ENCODE peak calls at places on chromosome 22, in ten cellular contexts. Q is skeletal muscle cell; F is SK-N-MC; L is CD8-positive, alpha-beta memory T cell; I is ascending aorta; J is cardiac fibroblast; A is testis; E is MM.1S; R is fibroblast of villous mesenchyme; V is left ventricle myocardium inferior. H is an unnamed sample.

GRCh38 chr22:40009953-40010751 is 15.4 kb downstream of the FAM83F start:
- DNase-seq in Q (no peak), F (no peak), L (no peak), I (no peak), J (no peak), A (no peak), E (no peak), R (no peak), V (no peak), H (no peak)

GRCh38 chr22:47089796-47090460 is 327.5 kb downstream of the TBC1D22A start:
- DNase-seq in Q (no peak), F (no peak), L (no peak), I (no peak), J (no peak), A (no peak), E (no peak), R (no peak), V (no peak), H (no peak)

GRCh38 chr22:23772315-23773246 is at the start of gene MMP11:
- DNase-seq in Q (no peak), F (no peak), L (peak), I (no peak), J (no peak), A (peak), E (peak), R (no peak), V (peak), H (peak)

GRCh38 chr22:11360632-11361031 is 4167.4 kb upstream of the OR11H1 start:
- DNase-seq in Q (no peak), F (no peak), L (no peak), I (no peak), J (no peak), A (no peak), E (no peak), R (no peak), V (no peak), H (no peak)

GRCh38 chr22:28899199-28899853 is 16.0 kb downstream of the ZNRF3 start:
- DNase-seq in Q (no peak), F (peak), L (peak), I (no peak), J (no peak), A (no peak), E (no peak), R (no peak), V (no peak), H (no peak)

GRCh38 chr22:37289156-37289735 is 6.9 kb downstream of the CYTH4 start:
- DNase-seq in Q (no peak), F (no peak), L (no peak), I (no peak), J (no peak), A (no peak), E (no peak), R (no peak), V (no peak), H (no peak)

GRCh38 chr22:44085743-44086741 is 61.9 kb downstream of the PARVB start:
- DNase-seq in Q (peak), F (no peak), L (no peak), I (no peak), J (peak), A (peak), E (peak), R (peak), V (peak), H (no peak)

GRCh38 chr22:47102081-47102480 is 339.6 kb downstream of the TBC1D22A start:
- DNase-seq in Q (no peak), F (no peak), L (no peak), I (no peak), J (no peak), A (no peak), E (no peak), R (no peak), V (no peak), H (no peak)

GRCh38 chr22:23077627-23078461 is 7.5 kb downstream of the GNAZ start:
- DNase-seq in Q (no peak), F (no peak), L (no peak), I (no peak), J (no peak), A (no peak), E (no peak), R (no peak), V (no peak), H (peak)

GRCh38 chr22:20999350-21000214 is 2.3 kb downstream of the THAP7 start:
- DNase-seq in Q (no peak), F (no peak), L (no peak), I (no peak), J (no peak), A (no peak), E (no peak), R (no peak), V (no peak), H (no peak)

GRCh38 chr22:44025171-44026065 is 1.3 kb downstream of the PARVB start:
- DNase-seq in Q (no peak), F (no peak), L (no peak), I (peak), J (no peak), A (peak), E (peak), R (no peak), V (peak), H (no peak)

GRCh38 chr22:23216331-23217170 is 36.2 kb downstream of the BCR start:
- DNase-seq in Q (no peak), F (no peak), L (peak), I (no peak), J (no peak), A (no peak), E (no peak), R (no peak), V (no peak), H (peak)

GRCh38 chr22:30922151-30922611 is 46.4 kb downstream of the MORC2 start:
- DNase-seq in Q (peak), F (no peak), L (peak), I (no peak), J (peak), A (peak), E (no peak), R (peak), V (peak), H (peak)

GRCh38 chr22:40654522-40655167 is 18.1 kb upstream of the MRTFA start:
- DNase-seq in Q (peak), F (no peak), L (no peak), I (no peak), J (peak), A (peak), E (no peak), R (peak), V (peak), H (peak)

GRCh38 chr22:24952837-24953293 is 349 bp downstream of the KIAA1671 start:
- DNase-seq in Q (no peak), F (no peak), L (no peak), I (no peak), J (peak), A (peak), E (no peak), R (peak), V (peak), H (peak)
- H3K4me3 ChIP-seq in Q (peak), F (peak), L (peak), I (peak), J (peak), A (peak), E (peak), R (peak), V (peak), H (peak)

DNA sequence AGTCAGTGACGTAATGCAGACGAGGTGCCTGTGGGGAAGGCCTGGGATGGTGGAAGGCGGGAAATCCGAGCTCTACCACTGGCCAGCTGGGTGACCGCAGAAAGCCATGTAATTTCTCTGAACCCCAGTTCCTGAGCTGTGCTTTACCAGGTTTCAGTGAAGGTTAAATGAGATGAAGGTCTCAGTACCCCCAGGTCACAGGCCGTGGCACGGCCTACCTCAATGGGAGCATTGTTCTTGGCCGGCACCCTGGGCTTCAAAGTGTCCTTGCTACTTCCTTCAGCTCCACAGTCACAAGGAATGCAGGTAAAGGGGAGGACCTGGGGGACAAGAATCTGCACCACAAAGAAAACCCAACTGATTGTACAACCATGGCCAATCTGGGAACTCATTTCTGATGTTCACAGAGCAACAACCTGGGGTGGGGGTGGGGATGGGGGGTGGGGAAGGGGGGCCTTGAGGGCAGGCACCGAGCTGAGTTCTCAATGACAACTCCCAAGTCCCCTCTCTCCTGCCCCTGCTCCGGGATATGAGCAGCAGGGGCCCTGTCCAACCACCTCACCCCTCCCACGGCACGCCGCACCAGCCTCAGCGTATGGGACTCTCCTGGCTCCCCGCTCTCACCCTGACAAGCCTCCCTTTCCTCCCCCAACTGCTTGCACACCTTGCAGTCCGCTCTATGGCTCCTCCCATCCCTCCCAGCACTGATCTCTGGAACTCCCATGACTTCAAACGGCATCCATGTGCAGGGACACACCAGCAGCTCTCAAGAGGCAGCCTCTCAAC is 59.1 kb upstream of the ARFGAP3 start:
- DNase-seq in Q (no peak), F (no peak), L (no peak), I (no peak), J (no peak), A (no peak), E (no peak), R (no peak), V (no peak), H (no peak)
- H3K4me3 ChIP-seq in Q (no peak), F (no peak), L (no peak), I (no peak), J (no peak), A (no peak), E (no peak), R (no peak), V (no peak), H (no peak)

GRCh38 chr22:32205974-32206773 is 1.3 kb upstream of the RFPL2 start:
- DNase-seq in Q (no peak), F (no peak), L (no peak), I (no peak), J (no peak), A (no peak), E (no peak), R (no peak), V (no peak), H (no peak)
- H3K4me3 ChIP-seq in Q (no peak), F (no peak), L (no peak), I (no peak), J (no peak), A (no peak), E (peak), R (no peak), V (no peak), H (no peak)

DNA sequence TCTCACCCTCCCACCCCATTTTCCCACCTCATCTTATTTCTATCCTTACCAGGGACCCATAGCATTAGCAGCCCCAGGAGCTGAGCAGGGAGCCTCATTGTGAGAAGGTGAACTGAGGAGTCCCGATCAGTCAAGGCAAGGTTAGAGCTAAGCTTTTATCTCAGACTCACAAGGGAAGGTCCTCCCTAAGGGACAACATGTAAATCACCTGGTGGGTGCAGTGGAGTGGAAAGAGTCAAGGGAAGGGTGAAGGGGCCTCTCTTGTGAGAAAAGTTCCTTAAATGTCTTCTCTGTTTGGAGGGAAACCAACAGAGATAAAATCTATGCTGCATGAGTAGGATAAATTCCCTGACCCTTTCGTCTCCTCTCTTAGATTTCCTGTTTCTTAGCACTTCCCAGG is 85.9 kb downstream of the GAB4 start:
- DNase-seq in Q (no peak), F (no peak), L (no peak), I (no peak), J (no peak), A (no peak), E (no peak), R (no peak), V (no peak), H (no peak)
- H3K4me3 ChIP-seq in Q (no peak), F (no peak), L (no peak), I (no peak), J (no peak), A (no peak), E (no peak), R (no peak), V (no peak), H (no peak)

DNA sequence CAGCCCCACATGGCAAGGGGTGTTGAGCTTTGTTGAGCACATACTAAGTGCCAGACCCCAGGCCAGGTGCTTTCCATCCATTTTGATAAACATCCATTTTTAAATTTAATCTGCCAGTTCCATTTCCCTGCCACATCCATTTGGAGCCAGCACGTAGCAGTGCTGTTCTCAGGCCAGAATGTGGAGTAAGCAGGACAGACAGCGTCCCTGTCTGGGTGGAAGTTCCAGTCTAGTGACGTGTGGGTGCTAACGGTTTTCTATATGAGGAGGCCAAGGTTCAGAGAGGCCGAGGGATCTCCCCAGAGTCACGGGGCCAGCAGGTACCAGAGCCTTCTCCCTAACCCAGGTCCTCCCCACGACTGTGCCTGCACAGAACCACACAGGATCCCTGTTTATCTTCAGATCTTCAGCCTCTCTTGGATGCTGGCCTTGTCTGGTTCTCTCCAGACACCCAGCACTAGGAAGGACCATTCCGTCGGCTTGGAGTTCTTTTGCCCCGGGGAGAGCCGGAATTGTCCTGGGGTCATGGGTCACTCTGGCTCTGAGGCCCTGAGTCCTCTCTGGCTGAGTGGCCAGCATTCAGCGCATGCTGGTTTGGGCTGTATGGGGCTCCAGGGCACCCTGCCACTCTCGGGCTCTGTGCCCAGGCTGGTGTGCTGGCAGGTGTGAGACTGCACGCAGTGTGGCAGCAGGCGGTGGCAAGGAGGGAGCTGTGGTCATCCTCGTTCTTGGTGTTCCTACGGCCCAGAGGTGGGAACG is 63.6 kb upstream of the PPARA start:
- DNase-seq in Q (no peak), F (no peak), L (no peak), I (no peak), J (peak), A (no peak), E (no peak), R (peak), V (peak), H (peak)
- H3K4me3 ChIP-seq in Q (no peak), F (no peak), L (no peak), I (peak), J (peak), A (no peak), E (no peak), R (peak), V (peak), H (no peak)

GRCh38 chr22:27377501-27377900 is 424.1 kb downstream of the MN1 start:
- DNase-seq in Q (no peak), F (no peak), L (no peak), I (no peak), J (no peak), A (no peak), E (no peak), R (no peak), V (no peak), H (no peak)

GRCh38 chr22:27380826-27381225 is 420.7 kb downstream of the MN1 start:
- DNase-seq in Q (no peak), F (peak), L (no peak), I (no peak), J (no peak), A (no peak), E (no peak), R (no peak), V (no peak), H (no peak)

GRCh38 chr22:27378994-27379393 is 422.6 kb downstream of the MN1 start:
- DNase-seq in Q (no peak), F (no peak), L (no peak), I (no peak), J (no peak), A (no peak), E (no peak), R (no peak), V (no peak), H (no peak)

GRCh38 chr22:27378343-27378800 is 423.2 kb downstream of the MN1 start:
- DNase-seq in Q (no peak), F (peak), L (no peak), I (no peak), J (no peak), A (no peak), E (no peak), R (peak), V (no peak), H (no peak)

DNA sequence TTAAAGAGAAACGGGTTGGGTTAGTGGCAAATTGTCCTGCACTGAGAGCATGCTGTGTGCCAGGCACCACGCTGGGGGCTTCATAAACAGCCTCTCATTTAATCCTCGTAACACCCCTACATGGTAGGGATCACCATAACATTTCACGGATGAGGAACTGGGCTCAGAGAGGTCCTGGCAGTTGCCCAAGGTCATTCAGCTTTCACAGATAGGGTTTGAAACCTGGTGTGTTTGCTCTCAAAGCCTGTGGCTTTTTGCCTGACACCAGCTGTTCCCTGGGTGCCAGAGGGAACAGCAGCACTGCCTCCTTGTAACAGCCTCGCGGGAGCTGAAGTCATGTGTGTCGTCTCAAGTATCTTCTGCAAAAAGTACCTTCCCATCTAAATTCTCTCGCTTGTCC is 423.7 kb downstream of the MN1 start:
- DNase-seq in Q (peak), F (peak), L (no peak), I (no peak), J (no peak), A (peak), E (no peak), R (peak), V (no peak), H (peak)
- H3K4me3 ChIP-seq in Q (no peak), F (peak), L (no peak), I (no peak), J (no peak), A (no peak), E (no peak), R (no peak), V (no peak), H (no peak)

GRCh38 chr22:49514656-49515055 is 313.0 kb downstream of the BRD1 start:
- DNase-seq in Q (no peak), F (no peak), L (no peak), I (no peak), J (no peak), A (no peak), E (no peak), R (no peak), V (no peak), H (no peak)
- H3K4me3 ChIP-seq in Q (no peak), F (no peak), L (no peak), I (no peak), J (no peak), A (no peak), E (no peak), R (no peak), V (no peak), H (no peak)

GRCh38 chr22:38489142-38489541 is 17.0 kb downstream of the DDX17 start:
- DNase-seq in Q (no peak), F (no peak), L (no peak), I (no peak), J (no peak), A (no peak), E (no peak), R (no peak), V (no peak), H (no peak)
- H3K4me3 ChIP-seq in Q (no peak), F (no peak), L (no peak), I (no peak), J (no peak), A (no peak), E (no peak), R (no peak), V (no peak), H (no peak)

DNA sequence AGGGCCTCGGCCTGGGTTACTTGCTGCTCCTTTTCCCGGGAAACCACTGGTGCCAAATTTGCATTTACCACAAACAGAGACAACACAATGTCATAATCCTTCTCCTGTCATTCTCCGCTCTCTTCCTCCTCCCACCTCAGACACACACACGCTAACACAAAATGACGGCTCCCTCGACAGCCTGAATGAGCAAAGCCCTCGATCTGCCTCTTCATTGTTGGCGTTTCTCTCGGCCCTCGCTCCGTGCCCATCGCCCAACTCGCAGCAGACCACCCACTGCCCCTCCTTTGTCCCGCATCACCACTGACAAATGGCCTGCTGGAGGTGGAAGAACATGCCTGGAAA is 12.5 kb upstream of the TCF20 start:
- DNase-seq in Q (no peak), F (no peak), L (no peak), I (no peak), J (no peak), A (no peak), E (no peak), R (no peak), V (no peak), H (no peak)
- H3K4me3 ChIP-seq in Q (peak), F (no peak), L (no peak), I (peak), J (no peak), A (peak), E (no peak), R (no peak), V (peak), H (no peak)

DNA sequence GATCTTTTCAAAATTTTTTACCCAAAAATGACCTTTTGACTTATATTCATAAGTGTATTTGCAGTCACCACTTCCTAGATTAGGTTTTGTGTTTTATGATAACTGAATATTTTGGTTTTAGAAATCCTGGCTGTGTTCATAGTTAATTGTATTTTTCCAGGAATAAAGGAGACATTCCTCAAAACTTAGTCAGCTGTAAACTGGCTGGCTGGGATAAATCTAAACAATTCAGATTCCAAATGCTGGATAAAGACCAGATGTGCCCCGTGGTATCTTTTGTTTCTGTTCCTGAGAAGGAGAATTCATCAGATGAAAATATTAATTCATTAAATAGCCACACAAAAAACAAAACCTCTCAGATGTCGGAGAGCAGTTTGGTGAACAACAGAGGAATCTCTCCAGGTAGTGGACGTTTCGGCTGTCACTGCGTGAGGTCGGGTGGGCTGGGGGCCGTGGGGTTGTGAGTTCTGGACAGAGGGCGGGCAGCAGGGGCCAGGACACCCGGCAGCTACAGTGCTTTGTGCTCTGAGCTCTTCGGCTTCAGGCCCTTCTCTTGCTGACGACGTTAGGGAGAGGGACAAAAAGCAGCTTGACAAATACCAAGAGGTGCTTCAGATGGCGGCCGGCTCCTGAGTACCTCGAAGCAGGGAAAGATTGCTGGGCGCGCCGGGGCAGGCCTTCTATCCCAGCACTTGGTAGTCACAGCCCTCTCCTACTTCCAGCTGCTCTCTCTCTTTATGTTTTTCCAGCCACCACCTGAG is 24.6 kb downstream of the MOV10L1 start:
- DNase-seq in Q (peak), F (no peak), L (no peak), I (no peak), J (peak), A (no peak), E (no peak), R (peak), V (no peak), H (no peak)
- H3K4me3 ChIP-seq in Q (no peak), F (no peak), L (no peak), I (peak), J (peak), A (no peak), E (no peak), R (peak), V (no peak), H (no peak)

H was measured in right lobe of liver.